ENCODE peak calls at places on chromosomes 4 and X, in six cellular contexts. Q is cardiac muscle cell; S is CD8-positive, alpha-beta memory T cell; Y is thyroid gland; F is tibial nerve; N is heart right ventricle. L is an unnamed sample.

GRCh38 chr4:170674176-170674575 is 584.4 kb upstream of the AADAT start:
- DNase-seq in Q (no peak), S (no peak), Y (no peak), F (no peak), N (no peak), L (no peak)

GRCh38 chr4:147299205-147299604 is 181.7 kb upstream of the EDNRA start:
- DNase-seq in Q (no peak), S (no peak), Y (no peak), F (no peak), N (no peak), L (no peak)

GRCh38 chr4:86935833-86936721 is 1.3 kb downstream of the AFF1 start:
- DNase-seq in Q (peak; percentile 45), S (peak; percentile 48), Y (peak; percentile 61), F (peak; percentile 63), N (peak; percentile 55), L (peak; percentile 56)

GRCh38 chr4:120144634-120145033 is 78.0 kb upstream of the MAD2L1 start:
- DNase-seq in Q (no peak), S (no peak), Y (no peak), F (no peak), N (no peak), L (no peak)

GRCh38 chr4:67020079-67020807 is 525.1 kb downstream of the CENPC start:
- DNase-seq in Q (no peak), S (no peak), Y (no peak), F (no peak), N (no peak), L (no peak)

GRCh38 chr4:100907465-100908454 is 389.9 kb upstream of the EMCN start:
- DNase-seq in Q (no peak), S (no peak), Y (no peak), F (no peak), N (no peak), L (no peak)

GRCh38 chr4:183636488-183636887 is 22.5 kb downstream of the RWDD4 start:
- DNase-seq in Q (no peak), S (no peak), Y (no peak), F (no peak), N (no peak), L (no peak)

GRCh38 chrX:69065451-69065850 is 99.8 kb downstream of the PJA1 start:
- DNase-seq in Q (no peak), S (no peak), Y (no peak), F (no peak), N (no peak), L (no peak)

GRCh38 chr4:159484049-159484448 is 381.2 kb downstream of the RAPGEF2 start:
- DNase-seq in Q (no peak), S (no peak), Y (no peak), F (no peak), N (no peak), L (no peak)

GRCh38 chrX:71536285-71536684 is 3.4 kb downstream of the OGT start:
- DNase-seq in Q (no peak), S (no peak), Y (peak; percentile 13), F (no peak), N (no peak), L (no peak)

GRCh38 chrX:147859666-147860065 is 52.1 kb upstream of the FMR1 start:
- DNase-seq in Q (no peak), S (no peak), Y (no peak), F (no peak), N (no peak), L (no peak)

GRCh38 chrX:116009871-116010710 is 160.5 kb upstream of the AGTR2 start:
- DNase-seq in Q (peak; percentile 51), S (no peak), Y (peak; percentile 56), F (no peak), N (peak; percentile 7), L (no peak)

GRCh38 chr4:164601653-164602052 is 152.3 kb upstream of the SMIM31 start:
- DNase-seq in Q (no peak), S (no peak), Y (no peak), F (no peak), N (no peak), L (no peak)

GRCh38 chrX:65035451-65035779 is 59.2 kb upstream of the ZC4H2 start:
- DNase-seq in Q (no peak), S (no peak), Y (peak; percentile 31), F (peak; percentile 5), N (peak; percentile 3), L (no peak)

GRCh38 chr4:85222561-85222960 is 252.4 kb upstream of the ARHGAP24 start:
- DNase-seq in Q (no peak), S (no peak), Y (no peak), F (no peak), N (no peak), L (no peak)

GRCh38 chr4:114087596-114088230 is 108.3 kb upstream of the ARSJ start:
- DNase-seq in Q (no peak), S (no peak), Y (no peak), F (no peak), N (no peak), L (no peak)

GRCh38 chr4:36771411-36772153 is 473.0 kb upstream of the NWD2 start:
- DNase-seq in Q (no peak), S (no peak), Y (no peak), F (no peak), N (no peak), L (no peak)

GRCh38 chr4:59655996-59656395 is 1544.1 kb upstream of the ADGRL3 start:
- DNase-seq in Q (no peak), S (no peak), Y (no peak), F (no peak), N (no peak), L (no peak)

GRCh38 chr4:2962614-2963184 is 507 bp downstream of the NOP14 start:
- DNase-seq in Q (peak; percentile 81), S (no peak), Y (peak; percentile 51), F (peak; percentile 20), N (peak; percentile 26), L (peak; percentile 22)

GRCh38 chr4:109942292-109942926 is 29.7 kb downstream of the EGF start:
- DNase-seq in Q (no peak), S (no peak), Y (peak; percentile 5), F (no peak), N (no peak), L (no peak)

GRCh38 chr4:101197350-101197749 is 150.0 kb downstream of the PPP3CA start:
- DNase-seq in Q (no peak), S (no peak), Y (no peak), F (no peak), N (no peak), L (no peak)

GRCh38 chr4:48493485-48494100 is 3.5 kb downstream of the ZAR1 start:
- DNase-seq in Q (peak; percentile 19), S (no peak), Y (no peak), F (no peak), N (no peak), L (no peak)

GRCh38 chr4:2714071-2714770 is 41.9 kb downstream of the TNIP2 start:
- DNase-seq in Q (peak; percentile 16), S (no peak), Y (peak; percentile 81), F (no peak), N (peak; percentile 70), L (peak; percentile 23)

DNA sequence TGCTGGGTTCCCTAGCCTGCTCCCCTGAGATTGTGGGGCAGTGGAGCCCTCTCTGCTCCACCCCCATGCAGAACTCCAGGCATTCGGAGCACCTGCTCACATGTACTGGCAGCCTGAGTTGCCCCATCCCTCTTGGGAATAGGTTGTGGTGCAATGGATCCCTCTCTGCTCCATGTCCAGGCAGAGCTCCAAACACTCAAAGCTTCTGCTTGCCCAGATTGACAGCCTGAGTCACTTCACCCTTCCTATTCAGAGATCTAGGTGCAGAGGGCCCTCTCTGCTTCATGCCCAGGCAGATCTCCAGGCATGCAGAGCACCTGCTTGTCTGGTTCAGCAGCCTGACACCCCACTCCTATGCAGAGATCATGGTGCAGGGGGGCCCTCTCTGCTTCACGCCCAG is 18.6 kb upstream of the TEX13B start:
- DNase-seq in Q (no peak), S (no peak), Y (peak; percentile 11), F (no peak), N (no peak), L (no peak)
- H3K27me3 ChIP-seq in Q (no peaks in the 10 kb centered on the region), S (no peaks in the 10 kb centered on the region), Y (no peaks in the 10 kb centered on the region), F (no peaks in the 10 kb centered on the region), N (no peaks in the 10 kb centered on the region), L (no peaks in the 10 kb centered on the region)

DNA sequence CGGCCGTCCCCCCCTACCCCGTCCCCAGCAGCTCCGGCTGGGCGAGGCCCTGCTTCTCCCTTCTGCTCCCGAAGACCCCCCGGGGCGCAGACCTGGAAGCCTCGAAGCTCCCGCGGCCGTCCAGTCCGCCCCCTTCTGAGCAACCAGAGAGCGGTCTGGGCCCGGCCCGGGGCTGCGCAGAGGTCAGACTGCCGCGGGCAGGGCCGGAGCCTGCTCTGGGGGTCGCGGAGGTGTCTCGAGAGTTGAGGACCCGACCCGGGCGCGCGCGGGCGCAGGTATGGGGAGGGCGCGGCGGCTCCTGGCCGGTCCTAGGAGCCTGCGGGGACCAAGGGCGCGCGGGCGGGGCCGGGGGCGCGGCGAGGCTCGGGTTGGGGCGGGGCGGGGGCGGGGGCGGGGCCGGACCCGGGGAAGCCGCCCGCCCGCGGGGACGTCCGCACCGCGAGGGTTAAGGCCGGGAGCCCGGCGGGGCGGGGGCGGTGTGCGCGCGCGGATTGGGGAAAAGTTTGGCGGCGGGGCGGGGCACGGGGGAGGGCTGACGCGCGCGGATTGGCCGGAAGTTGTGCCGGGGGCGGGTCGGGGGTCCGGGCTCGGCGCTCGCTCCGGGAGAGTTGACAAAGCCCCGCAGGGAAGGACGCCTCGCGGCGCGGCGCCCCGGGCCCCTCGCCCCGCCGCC is at the start of gene FGFRL1:
- DNase-seq in Q (peak; percentile 97), S (peak; percentile 90), Y (peak; percentile 96), F (peak; percentile 83), N (peak; percentile 93), L (peak; percentile 87)
- H3K27me3 ChIP-seq in Q (peaks cover 56% of the 10 kb centered on the region), S (peaks cover 9% of the 10 kb centered on the region), Y (no peaks in the 10 kb centered on the region), F (no peaks in the 10 kb centered on the region), N (peaks cover 23% of the 10 kb centered on the region), L (peaks cover 5% of the 10 kb centered on the region)

GRCh38 chr4:39649639-39650265 is 11.1 kb upstream of the SMIM14 start:
- DNase-seq in Q (no peak), S (no peak), Y (no peak), F (no peak), N (no peak), L (no peak)
- H3K27me3 ChIP-seq in Q (no peaks in the 10 kb centered on the region), S (no peaks in the 10 kb centered on the region), Y (no peaks in the 10 kb centered on the region), F (no peaks in the 10 kb centered on the region), N (no peaks in the 10 kb centered on the region), L (no peaks in the 10 kb centered on the region)

GRCh38 chr4:165874799-165875371 is 1.8 kb downstream of the TLL1 start:
- DNase-seq in Q (peak; percentile 38), S (no peak), Y (peak; percentile 22), F (no peak), N (peak; percentile 25), L (no peak)

GRCh38 chr4:165879581-165879980 is 6.5 kb downstream of the TLL1 start:
- DNase-seq in Q (no peak), S (no peak), Y (no peak), F (no peak), N (no peak), L (no peak)

GRCh38 chr4:165874072-165874798 is 1.2 kb downstream of the TLL1 start:
- DNase-seq in Q (peak; percentile 24), S (no peak), Y (peak; percentile 4), F (no peak), N (peak; percentile 7), L (no peak)

GRCh38 chr4:165875446-165875845 is 2.4 kb downstream of the TLL1 start:
- DNase-seq in Q (no peak), S (no peak), Y (no peak), F (no peak), N (no peak), L (no peak)

DNA sequence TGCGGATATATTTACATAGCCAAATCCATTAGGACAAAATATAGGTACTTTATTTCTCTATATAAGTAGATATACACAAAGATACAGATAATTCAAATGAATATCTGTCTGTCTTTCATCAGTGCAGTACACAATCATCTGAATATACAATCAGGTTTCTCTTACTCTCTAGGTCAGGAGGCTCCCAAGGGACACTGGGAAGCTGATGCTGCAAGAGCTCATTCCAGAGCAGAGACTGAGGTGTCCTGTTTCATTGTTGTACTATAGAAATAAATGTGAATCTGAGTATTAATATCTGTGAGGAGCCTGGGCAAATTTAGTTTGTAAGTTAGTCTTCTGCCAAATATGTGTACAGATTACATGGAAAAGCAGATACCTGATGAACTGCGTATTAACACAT is 4.3 kb downstream of the TLL1 start:
- DNase-seq in Q (no peak), S (no peak), Y (no peak), F (no peak), N (no peak), L (no peak)
- H3K27me3 ChIP-seq in Q (peaks cover 42% of the 10 kb centered on the region), S (peaks cover 11% of the 10 kb centered on the region), Y (peaks cover 7% of the 10 kb centered on the region), F (no peaks in the 10 kb centered on the region), N (peaks cover 15% of the 10 kb centered on the region), L (peaks cover 5% of the 10 kb centered on the region)

L was measured in effector memory CD4-positive, alpha-beta T cell.